ENCODE peak calls at places on chromosomes 11 and 22, in nine cellular contexts. One of them, this sample, is unnamed.

GRCh38 chr11:6249822-6250555 is 9.6 kb upstream of the CCKBR start:
- DNase-seq in tibial artery: peak
- DNase-seq in SK-N-MC: no peak
- DNase-seq in colonic mucosa: peak
- DNase-seq in mammary epithelial cell: peak
- DNase-seq in cardiac muscle cell: no peak
- DNase-seq in A549: peak
- DNase-seq in GM23248: peak
- DNase-seq in tibial nerve: no peak
- DNase-seq in this sample: peak

GRCh38 chr11:121553806-121554205 is 101.0 kb upstream of the SORL1-AS1 start:
- DNase-seq in tibial artery: no peak
- DNase-seq in cardiac muscle cell: no peak
- DNase-seq in SK-N-MC: no peak
- DNase-seq in mammary epithelial cell: peak
- DNase-seq in tibial nerve: no peak
- DNase-seq in colonic mucosa: peak
- DNase-seq in A549: no peak
- DNase-seq in GM23248: no peak
- DNase-seq in this sample: no peak

GRCh38 chr11:76120513-76121081 is 85.7 kb downstream of the WNT11 start:
- DNase-seq in cardiac muscle cell: no peak
- DNase-seq in tibial artery: no peak
- DNase-seq in colonic mucosa: peak
- DNase-seq in A549: no peak
- DNase-seq in SK-N-MC: no peak
- DNase-seq in tibial nerve: no peak
- DNase-seq in mammary epithelial cell: no peak
- DNase-seq in GM23248: no peak
- DNase-seq in this sample: peak

GRCh38 chr11:34826384-34826726 is 89.8 kb downstream of the APIP start:
- DNase-seq in GM23248: no peak
- DNase-seq in A549: no peak
- DNase-seq in tibial nerve: no peak
- DNase-seq in tibial artery: no peak
- DNase-seq in colonic mucosa: peak
- DNase-seq in mammary epithelial cell: no peak
- DNase-seq in SK-N-MC: no peak
- DNase-seq in cardiac muscle cell: no peak
- DNase-seq in this sample: no peak

GRCh38 chr11:64687204-64687603 is 35.8 kb downstream of the NRXN2 start:
- DNase-seq in colonic mucosa: no peak
- DNase-seq in mammary epithelial cell: no peak
- DNase-seq in tibial nerve: peak
- DNase-seq in tibial artery: peak
- DNase-seq in SK-N-MC: no peak
- DNase-seq in A549: no peak
- DNase-seq in GM23248: no peak
- DNase-seq in cardiac muscle cell: no peak
- DNase-seq in this sample: no peak

GRCh38 chr11:71240865-71241691 is 11.3 kb downstream of the SHANK2 start:
- DNase-seq in A549: peak
- DNase-seq in cardiac muscle cell: no peak
- DNase-seq in mammary epithelial cell: peak
- DNase-seq in GM23248: peak
- DNase-seq in tibial artery: no peak
- DNase-seq in SK-N-MC: peak
- DNase-seq in colonic mucosa: no peak
- DNase-seq in tibial nerve: peak
- DNase-seq in this sample: peak

GRCh38 chr22:49328076-49328475 is 499.6 kb downstream of the BRD1 start:
- DNase-seq in tibial nerve: no peak
- DNase-seq in cardiac muscle cell: no peak
- DNase-seq in GM23248: no peak
- DNase-seq in A549: no peak
- DNase-seq in colonic mucosa: no peak
- DNase-seq in tibial artery: no peak
- DNase-seq in SK-N-MC: no peak
- DNase-seq in mammary epithelial cell: no peak
- DNase-seq in this sample: no peak

GRCh38 chr11:107741044-107741823 is 29.4 kb upstream of the SLN start:
- DNase-seq in cardiac muscle cell: peak
- DNase-seq in tibial nerve: no peak
- DNase-seq in A549: no peak
- DNase-seq in GM23248: peak
- DNase-seq in SK-N-MC: no peak
- DNase-seq in tibial artery: no peak
- DNase-seq in colonic mucosa: no peak
- DNase-seq in mammary epithelial cell: peak
- DNase-seq in this sample: peak

GRCh38 chr11:61683961-61684869 is 4.0 kb downstream of the DAGLA start:
- DNase-seq in colonic mucosa: no peak
- DNase-seq in GM23248: no peak
- DNase-seq in tibial nerve: no peak
- DNase-seq in A549: no peak
- DNase-seq in mammary epithelial cell: no peak
- DNase-seq in SK-N-MC: no peak
- DNase-seq in tibial artery: no peak
- DNase-seq in cardiac muscle cell: no peak
- DNase-seq in this sample: no peak

GRCh38 chr11:71582309-71582895 is at the start of gene KRTAP5-11:
- DNase-seq in SK-N-MC: no peak
- DNase-seq in cardiac muscle cell: no peak
- DNase-seq in GM23248: no peak
- DNase-seq in tibial artery: no peak
- DNase-seq in A549: no peak
- DNase-seq in mammary epithelial cell: no peak
- DNase-seq in tibial nerve: no peak
- DNase-seq in colonic mucosa: no peak
- DNase-seq in this sample: no peak

GRCh38 chr11:121024989-121025388 is 1.1 kb downstream of the TBCEL start:
- DNase-seq in colonic mucosa: no peak
- DNase-seq in GM23248: peak
- DNase-seq in A549: peak
- DNase-seq in tibial nerve: no peak
- DNase-seq in tibial artery: no peak
- DNase-seq in mammary epithelial cell: peak
- DNase-seq in SK-N-MC: no peak
- DNase-seq in cardiac muscle cell: peak
- DNase-seq in this sample: no peak

GRCh38 chr22:50714150-50714549 is 23.9 kb upstream of the ACR start:
- DNase-seq in cardiac muscle cell: no peak
- DNase-seq in tibial artery: no peak
- DNase-seq in GM23248: no peak
- DNase-seq in colonic mucosa: no peak
- DNase-seq in SK-N-MC: no peak
- DNase-seq in A549: no peak
- DNase-seq in mammary epithelial cell: no peak
- DNase-seq in tibial nerve: no peak
- DNase-seq in this sample: no peak

GRCh38 chr22:50713571-50714056 is 24.4 kb upstream of the ACR start:
- DNase-seq in cardiac muscle cell: no peak
- DNase-seq in A549: no peak
- DNase-seq in mammary epithelial cell: no peak
- DNase-seq in GM23248: no peak
- DNase-seq in tibial artery: no peak
- DNase-seq in SK-N-MC: no peak
- DNase-seq in colonic mucosa: no peak
- DNase-seq in tibial nerve: no peak
- DNase-seq in this sample: no peak

GRCh38 chr22:50711446-50712340 is 26.3 kb upstream of the ACR start:
- DNase-seq in A549: no peak
- DNase-seq in mammary epithelial cell: no peak
- DNase-seq in colonic mucosa: no peak
- DNase-seq in tibial artery: no peak
- DNase-seq in cardiac muscle cell: no peak
- DNase-seq in GM23248: no peak
- DNase-seq in SK-N-MC: no peak
- DNase-seq in tibial nerve: no peak
- DNase-seq in this sample: no peak

GRCh38 chr22:50712341-50713007 is 25.5 kb upstream of the ACR start:
- DNase-seq in tibial nerve: no peak
- DNase-seq in mammary epithelial cell: no peak
- DNase-seq in colonic mucosa: no peak
- DNase-seq in tibial artery: no peak
- DNase-seq in SK-N-MC: no peak
- DNase-seq in GM23248: no peak
- DNase-seq in cardiac muscle cell: no peak
- DNase-seq in A549: no peak
- DNase-seq in this sample: no peak

DNA sequence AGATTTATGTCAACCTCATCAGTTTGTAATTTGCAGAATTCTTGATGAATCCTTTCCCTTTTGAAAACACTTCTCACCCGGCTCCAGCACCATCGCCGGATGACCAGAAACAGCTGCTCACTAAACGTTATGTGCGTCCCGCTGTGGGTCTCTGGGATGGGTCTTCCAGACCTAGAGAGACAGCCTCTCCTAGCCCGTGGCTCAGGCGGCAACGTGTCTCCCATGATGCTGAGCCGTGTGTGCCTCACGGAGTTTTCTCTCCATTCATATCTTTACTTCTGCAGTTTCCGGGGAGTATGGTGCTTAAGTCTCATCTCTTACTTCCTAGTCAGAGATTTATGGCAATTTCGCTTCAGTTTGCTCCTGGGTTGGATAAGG is 25.0 kb upstream of the ACR start:
- DNase-seq in GM23248: no peak
- DNase-seq in colonic mucosa: no peak
- DNase-seq in tibial artery: no peak
- DNase-seq in cardiac muscle cell: no peak
- DNase-seq in A549: no peak
- DNase-seq in tibial nerve: no peak
- DNase-seq in SK-N-MC: no peak
- DNase-seq in mammary epithelial cell: no peak
- DNase-seq in this sample: no peak
- H3K27ac ChIP-seq in GM23248: no peak
- H3K27ac ChIP-seq in colonic mucosa: no peak
- H3K27ac ChIP-seq in tibial artery: no peak
- H3K27ac ChIP-seq in cardiac muscle cell: no peak
- H3K27ac ChIP-seq in A549: no peak
- H3K27ac ChIP-seq in tibial nerve: peak
- H3K27ac ChIP-seq in SK-N-MC: no peak
- H3K27ac ChIP-seq in mammary epithelial cell: no peak
- H3K27ac ChIP-seq in this sample: no peak

GRCh38 chr22:46686221-46686872 is 51.7 kb downstream of the CERK start:
- DNase-seq in A549: no peak
- DNase-seq in mammary epithelial cell: no peak
- DNase-seq in colonic mucosa: no peak
- DNase-seq in cardiac muscle cell: no peak
- DNase-seq in SK-N-MC: no peak
- DNase-seq in GM23248: no peak
- DNase-seq in tibial artery: no peak
- DNase-seq in tibial nerve: no peak
- DNase-seq in this sample: no peak

GRCh38 chr22:46684706-46685105 is 53.3 kb downstream of the CERK start:
- DNase-seq in SK-N-MC: no peak
- DNase-seq in mammary epithelial cell: no peak
- DNase-seq in tibial artery: no peak
- DNase-seq in A549: no peak
- DNase-seq in cardiac muscle cell: peak
- DNase-seq in colonic mucosa: no peak
- DNase-seq in tibial nerve: no peak
- DNase-seq in GM23248: no peak
- DNase-seq in this sample: no peak

GRCh38 chr22:46687460-46687859 is 50.6 kb downstream of the CERK start:
- DNase-seq in A549: no peak
- DNase-seq in mammary epithelial cell: no peak
- DNase-seq in SK-N-MC: no peak
- DNase-seq in cardiac muscle cell: no peak
- DNase-seq in colonic mucosa: no peak
- DNase-seq in tibial artery: no peak
- DNase-seq in GM23248: no peak
- DNase-seq in tibial nerve: no peak
- DNase-seq in this sample: no peak

GRCh38 chr22:46688949-46689348 is 49.1 kb downstream of the CERK start:
- DNase-seq in SK-N-MC: no peak
- DNase-seq in tibial artery: no peak
- DNase-seq in A549: no peak
- DNase-seq in cardiac muscle cell: no peak
- DNase-seq in GM23248: no peak
- DNase-seq in mammary epithelial cell: no peak
- DNase-seq in colonic mucosa: peak
- DNase-seq in tibial nerve: no peak
- DNase-seq in this sample: no peak

DNA sequence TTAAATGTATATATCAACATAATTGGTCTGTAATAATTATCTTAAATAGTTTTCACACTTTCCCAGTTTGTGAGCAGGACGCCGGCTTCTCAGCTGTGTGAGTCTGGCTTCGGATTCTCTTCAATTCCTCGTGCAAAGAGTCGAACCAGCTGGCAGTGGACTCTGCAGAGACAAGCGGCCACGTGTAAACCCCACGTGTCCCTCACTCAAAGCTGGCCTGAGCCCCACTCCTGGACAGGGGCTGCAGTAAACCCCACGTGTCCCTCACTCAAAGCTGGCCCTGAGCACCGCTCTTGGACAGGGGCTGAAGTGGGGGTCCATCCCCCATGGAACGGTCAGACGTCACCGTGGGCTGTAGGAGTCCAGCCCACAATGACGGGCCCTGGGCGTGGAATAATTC is 51.0 kb downstream of the CERK start:
- DNase-seq in mammary epithelial cell: no peak
- DNase-seq in colonic mucosa: no peak
- DNase-seq in tibial artery: no peak
- DNase-seq in cardiac muscle cell: no peak
- DNase-seq in SK-N-MC: no peak
- DNase-seq in GM23248: no peak
- DNase-seq in A549: no peak
- DNase-seq in tibial nerve: no peak
- DNase-seq in this sample: no peak
- H3K27ac ChIP-seq in mammary epithelial cell: no peak
- H3K27ac ChIP-seq in colonic mucosa: no peak
- H3K27ac ChIP-seq in tibial artery: no peak
- H3K27ac ChIP-seq in cardiac muscle cell: peak
- H3K27ac ChIP-seq in SK-N-MC: no peak
- H3K27ac ChIP-seq in GM23248: no peak
- H3K27ac ChIP-seq in A549: no peak
- H3K27ac ChIP-seq in tibial nerve: no peak
- H3K27ac ChIP-seq in this sample: no peak

DNA sequence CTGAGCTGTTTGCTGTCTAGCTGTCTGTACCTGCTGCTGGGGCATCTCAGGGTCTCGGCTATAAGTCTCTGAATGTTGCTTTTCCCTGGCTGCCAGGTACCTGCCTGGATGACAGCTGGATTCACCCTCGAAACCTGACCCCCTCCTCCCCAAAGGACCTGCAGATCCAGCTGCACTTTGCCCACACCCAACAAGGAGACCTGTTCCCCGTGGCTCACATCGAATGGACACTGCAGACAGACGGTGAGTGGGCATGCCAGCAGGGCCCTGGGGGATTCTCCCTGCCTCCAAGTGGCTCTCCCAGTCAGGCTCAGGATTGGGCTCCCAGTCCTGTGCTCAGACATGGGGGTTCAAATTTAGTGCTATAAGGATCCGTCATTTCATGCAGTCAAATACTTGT is 12.9 kb downstream of the IL17RA start:
- DNase-seq in tibial nerve: no peak
- DNase-seq in colonic mucosa: no peak
- DNase-seq in SK-N-MC: no peak
- DNase-seq in cardiac muscle cell: no peak
- DNase-seq in tibial artery: peak
- DNase-seq in mammary epithelial cell: no peak
- DNase-seq in GM23248: no peak
- DNase-seq in A549: no peak
- DNase-seq in this sample: no peak
- H3K27ac ChIP-seq in tibial nerve: no peak
- H3K27ac ChIP-seq in colonic mucosa: no peak
- H3K27ac ChIP-seq in SK-N-MC: no peak
- H3K27ac ChIP-seq in cardiac muscle cell: no peak
- H3K27ac ChIP-seq in tibial artery: no peak
- H3K27ac ChIP-seq in mammary epithelial cell: no peak
- H3K27ac ChIP-seq in GM23248: no peak
- H3K27ac ChIP-seq in A549: no peak
- H3K27ac ChIP-seq in this sample: no peak

GRCh38 chr11:112382561-112382960 is 121.9 kb upstream of the PLET1 start:
- DNase-seq in tibial artery: no peak
- DNase-seq in mammary epithelial cell: no peak
- DNase-seq in A549: no peak
- DNase-seq in colonic mucosa: no peak
- DNase-seq in GM23248: no peak
- DNase-seq in SK-N-MC: no peak
- DNase-seq in cardiac muscle cell: no peak
- DNase-seq in tibial nerve: no peak
- DNase-seq in this sample: no peak
- H3K27ac ChIP-seq in tibial artery: no peak
- H3K27ac ChIP-seq in mammary epithelial cell: no peak
- H3K27ac ChIP-seq in A549: no peak
- H3K27ac ChIP-seq in colonic mucosa: no peak
- H3K27ac ChIP-seq in GM23248: no peak
- H3K27ac ChIP-seq in SK-N-MC: no peak
- H3K27ac ChIP-seq in cardiac muscle cell: no peak
- H3K27ac ChIP-seq in tibial nerve: no peak
- H3K27ac ChIP-seq in this sample: no peak